ENCODE peak calls at places on chromosome 1, in nine cellular contexts. I is H7; X is H1; N is NCI-H1417; W is CD8-positive, alpha-beta memory T cell; U is HFF-Myc; Q is NCI-H2081 treated with DMSO at 0.1 percent for 48 hours; O is left ventricle myocardium superior; A is T-cell. T is an unnamed sample.

GRCh38 chr1:79945391-79945790 is 938.9 kb upstream of the ADGRL4 start:
- DNase-seq in W (no peak), I (no peak), X (no peak), Q (no peak), U (no peak), N (no peak), A (no peak), O (no peak), T (no peak)

GRCh38 chr1:151012684-151013471 is 4.6 kb downstream of the PRUNE1 start:
- DNase-seq in N (no peak), O (peak), U (no peak), A (no peak), I (no peak), X (no peak), Q (no peak), W (no peak), T (no peak)

GRCh38 chr1:204685236-204686006 is at the start of gene LRRN2:
- DNase-seq in Q (no peak), A (no peak), N (peak), I (peak), U (no peak), X (no peak), O (peak), W (no peak), T (peak)

GRCh38 chr1:150415800-150416199 is 51.9 kb downstream of the RPRD2 start:
- DNase-seq in W (no peak), X (no peak), Q (no peak), N (no peak), A (no peak), U (no peak), I (no peak), O (no peak), T (no peak)

GRCh38 chr1:113286156-113286555 is 104.2 kb upstream of the MAGI3 start:
- DNase-seq in N (no peak), Q (no peak), U (no peak), W (no peak), X (no peak), O (no peak), A (no peak), I (no peak), T (no peak)

GRCh38 chr1:51948491-51948915 is 42.0 kb downstream of the RAB3B start:
- DNase-seq in O (no peak), U (no peak), W (no peak), A (no peak), N (peak), Q (peak), I (no peak), X (no peak), T (peak)

GRCh38 chr1:16484931-16485330 is 29.2 kb downstream of the RNU1-1 start:
- DNase-seq in A (no peak), Q (no peak), O (no peak), W (no peak), U (no peak), X (no peak), I (peak), N (no peak), T (no peak)

GRCh38 chr1:212606734-212607205 is 1.8 kb upstream of the ATF3 start:
- DNase-seq in O (peak), X (no peak), U (no peak), A (peak), N (peak), Q (no peak), I (peak), W (peak), T (peak)

GRCh38 chr1:196997428-196997827 is 20.1 kb downstream of the CFHR5 start:
- DNase-seq in O (no peak), W (no peak), A (no peak), N (no peak), I (no peak), X (no peak), U (no peak), Q (no peak), T (no peak)

GRCh38 chr1:62841587-62842169 is 57.7 kb downstream of the ATG4C start:
- DNase-seq in U (peak), Q (peak), W (no peak), A (no peak), O (no peak), X (no peak), I (peak), N (peak), T (peak)

GRCh38 chr1:156214024-156214748 is 1.4 kb downstream of the PMF1 start:
- DNase-seq in I (no peak), U (no peak), X (no peak), O (peak), A (no peak), W (no peak), Q (no peak), N (no peak), T (no peak)

GRCh38 chr1:182625716-182626504 is 21.7 kb upstream of the RGS16 start:
- DNase-seq in O (no peak), N (no peak), X (no peak), U (no peak), I (no peak), A (no peak), Q (no peak), W (no peak), T (no peak)

GRCh38 chr1:28601696-28602095 is 9.6 kb downstream of the RAB42 start:
- DNase-seq in Q (no peak), O (no peak), X (no peak), N (no peak), W (no peak), I (no peak), U (peak), A (no peak), T (no peak)

GRCh38 chr1:53385276-53385932 is 57.5 kb upstream of the LRP8 start:
- DNase-seq in Q (no peak), A (no peak), O (no peak), W (no peak), X (no peak), N (no peak), I (no peak), U (no peak), T (no peak)

GRCh38 chr1:3049164-3049563 is 19.8 kb upstream of the PRDM16 start:
- DNase-seq in I (peak), O (no peak), Q (no peak), A (no peak), U (no peak), X (no peak), N (no peak), W (no peak), T (no peak)

GRCh38 chr1:151936653-151937052 is 27.3 kb upstream of the THEM4 start:
- DNase-seq in A (no peak), W (no peak), N (no peak), I (peak), Q (no peak), U (no peak), X (no peak), O (no peak), T (no peak)

GRCh38 chr1:43975249-43975961 is 645 bp downstream of the ATP6V0B start:
- DNase-seq in A (no peak), X (no peak), N (no peak), U (no peak), W (peak), I (peak), Q (no peak), O (peak), T (no peak)

GRCh38 chr1:211606914-211607751 is 28.2 kb upstream of the SLC30A1 start:
- DNase-seq in U (no peak), I (no peak), W (no peak), A (no peak), O (peak), Q (no peak), N (no peak), X (no peak), T (no peak)

GRCh38 chr1:26287033-26287711 is 7.3 kb downstream of the SH3BGRL3 start:
- DNase-seq in Q (no peak), W (peak), A (peak), U (no peak), X (no peak), N (no peak), O (peak), I (no peak), T (no peak)

GRCh38 chr1:234607091-234608025 is 2.6 kb downstream of the IRF2BP2 start:
- DNase-seq in A (peak), U (no peak), I (peak), Q (peak), W (peak), X (no peak), O (peak), N (peak), T (peak)

GRCh38 chr1:58395355-58395754 is 151.2 kb downstream of the OMA1 start:
- DNase-seq in N (no peak), U (peak), Q (no peak), O (no peak), X (no peak), A (no peak), W (no peak), I (peak), T (no peak)

GRCh38 chr1:200367841-200368534 is 41.8 kb downstream of the ZNF281 start:
- DNase-seq in A (no peak), W (no peak), I (no peak), Q (no peak), X (no peak), N (no peak), O (no peak), U (no peak), T (no peak)

GRCh38 chr1:17795081-17795809 is 40.1 kb downstream of the ACTL8 start:
- DNase-seq in W (no peak), X (no peak), O (no peak), U (no peak), I (no peak), N (no peak), A (no peak), Q (no peak), T (no peak)

GRCh38 chr1:187264995-187265602 is 436.4 kb downstream of the PLA2G4A start:
- DNase-seq in X (no peak), A (no peak), U (no peak), N (peak), O (no peak), Q (peak), I (peak), W (no peak), T (peak)

GRCh38 chr1:175536369-175536768 is 207.0 kb downstream of the TNR start:
- DNase-seq in I (no peak), Q (no peak), X (no peak), O (no peak), N (no peak), A (no peak), U (no peak), W (no peak), T (no peak)

GRCh38 chr1:24575905-24576587 is 20.2 kb downstream of the NCMAP start:
- DNase-seq in N (no peak), Q (no peak), A (no peak), I (no peak), U (no peak), W (no peak), O (no peak), X (no peak), T (no peak)

GRCh38 chr1:244054924-244055263 is 3.8 kb downstream of the ZBTB18 start:
- DNase-seq in U (no peak), A (no peak), O (no peak), X (no peak), I (no peak), Q (no peak), N (no peak), W (no peak), T (no peak)

GRCh38 chr1:55257958-55258357 is 42.8 kb upstream of the USP24 start:
- DNase-seq in W (peak), A (peak), N (no peak), I (no peak), U (no peak), O (no peak), Q (no peak), X (no peak), T (no peak)

T was measured in COR-L47.